ENCODE peak calls at places on chromosomes 12 and 14, in seven cellular contexts. D, A, N, S, P, X and F are unnamed samples.

GRCh38 chr14:74468513-74468912 is 24.6 kb downstream of the NPC2 start:
- DNase-seq in D (no peak), A (no peak), N (no peak), S (no peak), P (no peak), X (no peak), F (no peak)

GRCh38 chr12:96456265-96456974 is 33.0 kb upstream of the CFAP54 start:
- DNase-seq in D (no peak), A (no peak), N (no peak), S (no peak), P (no peak), X (no peak), F (no peak)

GRCh38 chr14:94638330-94638729 is 26.1 kb downstream of the SERPINA3 start:
- DNase-seq in D (no peak), A (no peak), N (no peak), S (no peak), P (no peak), X (no peak), F (no peak)

GRCh38 chr12:75759842-75760260 is 248.4 kb upstream of the KRR1 start:
- DNase-seq in D (no peak), A (no peak), N (no peak), S (peak), P (no peak), X (no peak), F (no peak)

GRCh38 chr12:95118788-95119179 is 45.4 kb upstream of the NR2C1 start:
- DNase-seq in D (no peak), A (no peak), N (peak), S (peak), P (no peak), X (no peak), F (no peak)

GRCh38 chr12:98446716-98447115 is 68.7 kb upstream of the TMPO start:
- DNase-seq in D (no peak), A (no peak), N (no peak), S (no peak), P (no peak), X (no peak), F (no peak)

GRCh38 chr14:21039585-21040369 is 2.4 kb upstream of the RNASE7 start:
- DNase-seq in D (no peak), A (no peak), N (no peak), S (peak), P (no peak), X (peak), F (no peak)

GRCh38 chr12:49603721-49604120 is 1.7 kb downstream of the FAM186B start:
- DNase-seq in D (no peak), A (no peak), N (no peak), S (no peak), P (no peak), X (no peak), F (no peak)

GRCh38 chr14:100622708-100623485 is 35.7 kb upstream of the BEGAIN start:
- DNase-seq in D (no peak), A (no peak), N (peak), S (no peak), P (peak), X (no peak), F (no peak)

GRCh38 chr14:55133416-55133815 is 4.4 kb downstream of the LGALS3 start:
- DNase-seq in D (no peak), A (no peak), N (no peak), S (no peak), P (no peak), X (no peak), F (no peak)

GRCh38 chr14:95495538-95496025 is 20.9 kb downstream of the SYNE3 start:
- DNase-seq in D (peak), A (no peak), N (no peak), S (no peak), P (no peak), X (no peak), F (no peak)

GRCh38 chr14:101475468-101476257 is 85.6 kb upstream of the DIO3 start:
- DNase-seq in D (no peak), A (peak), N (no peak), S (peak), P (peak), X (peak), F (no peak)

GRCh38 chr12:15720299-15720698 is 68.9 kb downstream of the EPS8 start:
- DNase-seq in D (no peak), A (no peak), N (no peak), S (no peak), P (no peak), X (no peak), F (no peak)

GRCh38 chr14:104882325-104882973 is 17.4 kb downstream of the CEP170B start:
- DNase-seq in D (peak), A (no peak), N (peak), S (peak), P (peak), X (no peak), F (peak)

GRCh38 chr14:52701223-52701622 is 5.8 kb upstream of the PSMC6 start:
- DNase-seq in D (no peak), A (no peak), N (no peak), S (no peak), P (no peak), X (no peak), F (no peak)

GRCh38 chr12:1994429-1995143 is 9.7 kb downstream of the DCP1B start:
- DNase-seq in D (no peak), A (no peak), N (no peak), S (no peak), P (no peak), X (no peak), F (no peak)

GRCh38 chr12:31222620-31223222 is 103.2 kb downstream of the SINHCAF start:
- DNase-seq in D (no peak), A (no peak), N (peak), S (no peak), P (peak), X (no peak), F (no peak)

GRCh38 chr14:61482348-61483206 is 161.2 kb downstream of the PRKCH start:
- DNase-seq in D (no peak), A (no peak), N (no peak), S (no peak), P (no peak), X (no peak), F (no peak)

GRCh38 chr12:127809236-127809635 is 457.7 kb upstream of the TMEM132C start:
- DNase-seq in D (no peak), A (peak), N (no peak), S (peak), P (no peak), X (no peak), F (no peak)

GRCh38 chr12:109598428-109598854 is 24.8 kb downstream of the MVK start:
- DNase-seq in D (no peak), A (no peak), N (no peak), S (no peak), P (no peak), X (no peak), F (no peak)

GRCh38 chr14:22994762-22995275 is 12.5 kb upstream of the AJUBA start:
- DNase-seq in D (peak), A (no peak), N (peak), S (no peak), P (peak), X (no peak), F (peak)

GRCh38 chr14:99579903-99580570 is 24.0 kb downstream of the CCDC85C start:
- DNase-seq in D (no peak), A (no peak), N (peak), S (peak), P (peak), X (peak), F (no peak)

GRCh38 chr12:110582286-110583136 is 607 bp downstream of the PPTC7 start:
- DNase-seq in D (peak), A (no peak), N (peak), S (peak), P (peak), X (peak), F (peak)

GRCh38 chr14:67727361-67727760 is 25.7 kb downstream of the RDH12 start:
- DNase-seq in D (no peak), A (no peak), N (no peak), S (no peak), P (no peak), X (no peak), F (no peak)

GRCh38 chr12:51884676-51885229 is 3.1 kb upstream of the ANKRD33 start:
- DNase-seq in D (no peak), A (no peak), N (no peak), S (no peak), P (peak), X (no peak), F (no peak)

GRCh38 chr14:90114554-90114953 is 52.8 kb downstream of the KCNK13 start:
- DNase-seq in D (no peak), A (no peak), N (no peak), S (no peak), P (no peak), X (no peak), F (no peak)

GRCh38 chr14:73286598-73286997 is 49.3 kb downstream of the PAPLN start:
- DNase-seq in D (no peak), A (no peak), N (no peak), S (no peak), P (no peak), X (no peak), F (no peak)

GRCh38 chr14:106622200-106622745 is 1095.9 kb downstream of the TMEM121 start:
- DNase-seq in D (peak), A (no peak), N (no peak), S (no peak), P (no peak), X (no peak), F (peak)

GRCh38 chr12:47819902-47820630 is at the start of gene HDAC7:
- DNase-seq in D (peak), A (no peak), N (peak), S (peak), P (peak), X (peak), F (peak)

GRCh38 chr14:77275041-77275854 is 4.2 kb upstream of the NGB start:
- DNase-seq in D (no peak), A (no peak), N (no peak), S (no peak), P (no peak), X (no peak), F (no peak)

GRCh38 chr14:103713304-103714062 is 1.8 kb downstream of the XRCC3 start:
- DNase-seq in D (no peak), A (no peak), N (no peak), S (no peak), P (no peak), X (no peak), F (no peak)

GRCh38 chr12:64781374-64782029 is 22.3 kb upstream of the GNS start:
- DNase-seq in D (no peak), A (no peak), N (peak), S (no peak), P (peak), X (no peak), F (no peak)

GRCh38 chr12:57717131-57717530 is 21.4 kb downstream of the AGAP2 start:
- DNase-seq in D (no peak), A (no peak), N (no peak), S (no peak), P (no peak), X (no peak), F (no peak)

GRCh38 chr12:121400332-121401139 is 618 bp downstream of the RNF34 start:
- DNase-seq in D (peak), A (no peak), N (peak), S (peak), P (no peak), X (peak), F (peak)

GRCh38 chr14:84181072-84181471 is 1348.9 kb upstream of the FLRT2 start:
- DNase-seq in D (no peak), A (no peak), N (no peak), S (no peak), P (no peak), X (no peak), F (no peak)

GRCh38 chr12:53254816-53255545 is 13.1 kb upstream of the ESPL1 start:
- DNase-seq in D (no peak), A (no peak), N (no peak), S (no peak), P (no peak), X (no peak), F (no peak)

GRCh38 chr14:74500417-74501134 is 7.0 kb downstream of the ISCA2 start:
- DNase-seq in D (no peak), A (no peak), N (no peak), S (no peak), P (no peak), X (no peak), F (no peak)